ENCODE peak calls at places on chromosomes 7 and 10, in seven cellular contexts. Z is NCI-H345; F is WTC11; Y is NCI-H1436; N is T-helper 9 cell; H is sigmoid colon; B is stimulated activated CD4-positive, alpha-beta T cell treated with anti-CD3 and anti-CD28 coated beads, Interleukin-1b, Interleukin-23, amount 100 ng/mL, for 24 hours. J is an unnamed sample.

GRCh38 chr10:37549054-37549453 is 308.4 kb downstream of the ZNF248 start:
- DNase-seq in F (no peak), Y (no peak), Z (no peak), N (no peak), B (no peak), H (no peak), J (no peak)

GRCh38 chr10:59807629-59808620 is 54.7 kb upstream of the MRLN start:
- DNase-seq in F (no peak), N (no peak), Z (peak; percentile 4), B (no peak), H (no peak), Y (no peak), J (no peak)

GRCh38 chr7:135193615-135194081 is 17.7 kb downstream of the WDR91 start:
- DNase-seq in N (no peak), F (no peak), H (no peak), Z (no peak), B (no peak), Y (no peak), J (no peak)

GRCh38 chr7:69845721-69846495 is 247.6 kb downstream of the AUTS2 start:
- DNase-seq in H (no peak), B (no peak), F (no peak), Y (no peak), Z (peak; percentile 50), N (no peak), J (no peak)

GRCh38 chr7:36152756-36153570 is at the start of gene EEPD1:
- DNase-seq in N (peak; percentile 100), Z (peak; percentile 98), F (peak; percentile 100), Y (peak; percentile 98), H (peak; percentile 100), B (peak; percentile 99), J (peak; percentile 100)

GRCh38 chr7:131529617-131530016 is 26.8 kb downstream of the PODXL start:
- DNase-seq in F (no peak), N (no peak), B (no peak), Z (no peak), Y (no peak), H (no peak), J (no peak)

GRCh38 chr10:114881462-114881861 is 56.5 kb upstream of the TRUB1 start:
- DNase-seq in B (no peak), H (no peak), F (no peak), Y (no peak), Z (no peak), N (no peak), J (no peak)

GRCh38 chr7:66150471-66150870 is 35.8 kb downstream of the CRCP start:
- DNase-seq in N (no peak), Y (no peak), F (no peak), B (no peak), H (peak; percentile 80), Z (no peak), J (no peak)

GRCh38 chr10:79246606-79247275 is 100.5 kb upstream of the PPIF start:
- DNase-seq in F (no peak), B (no peak), Y (no peak), H (peak; percentile 92), N (no peak), Z (no peak), J (no peak)

GRCh38 chr7:46558482-46559193 is 637.6 kb upstream of the IGFBP3 start:
- DNase-seq in Z (no peak), B (no peak), H (no peak), Y (no peak), N (no peak), F (no peak), J (no peak)

GRCh38 chr10:17025444-17026295 is 103.9 kb downstream of the CUBN start:
- DNase-seq in B (peak; percentile 73), H (peak; percentile 72), Y (no peak), N (peak; percentile 46), F (no peak), Z (no peak), J (peak; percentile 47)

GRCh38 chr10:48735836-48736390 is 51.2 kb downstream of the WDFY4 start:
- DNase-seq in Z (no peak), N (no peak), Y (no peak), B (no peak), H (no peak), F (no peak), J (no peak)

GRCh38 chr7:135098391-135098790 is 49.5 kb upstream of the TMEM140 start:
- DNase-seq in H (no peak), B (no peak), N (no peak), F (no peak), Y (no peak), Z (no peak), J (no peak)